ENCODE peak calls at places on chromosome 1, in six cellular contexts. One of them, this sample, is unnamed.

GRCh38 chr1:61742620-61743431 is 546 bp downstream of the PATJ start:
- DNase-seq in A673: peak
- DNase-seq in right atrium auricular region: no peak
- DNase-seq in psoas muscle: peak
- DNase-seq in CD4-positive, alpha-beta T cell: no peak
- DNase-seq in hepatocyte: peak
- DNase-seq in this sample: peak

GRCh38 chr1:208219659-208220282 is 24.4 kb downstream of the PLXNA2 start:
- DNase-seq in psoas muscle: peak
- DNase-seq in right atrium auricular region: peak
- DNase-seq in A673: no peak
- DNase-seq in CD4-positive, alpha-beta T cell: no peak
- DNase-seq in hepatocyte: no peak
- DNase-seq in this sample: peak

GRCh38 chr1:67741121-67741520 is 56.1 kb downstream of the GADD45A start:
- DNase-seq in psoas muscle: no peak
- DNase-seq in right atrium auricular region: no peak
- DNase-seq in CD4-positive, alpha-beta T cell: no peak
- DNase-seq in A673: no peak
- DNase-seq in hepatocyte: peak
- DNase-seq in this sample: no peak

GRCh38 chr1:103859721-103860120 is 110.0 kb downstream of the AMY1C start:
- DNase-seq in CD4-positive, alpha-beta T cell: no peak
- DNase-seq in A673: no peak
- DNase-seq in right atrium auricular region: no peak
- DNase-seq in psoas muscle: no peak
- DNase-seq in hepatocyte: no peak
- DNase-seq in this sample: peak

GRCh38 chr1:32221980-32222751 is at the start of the genes EIF3I and TMEM234:
- DNase-seq in CD4-positive, alpha-beta T cell: peak
- DNase-seq in A673: peak
- DNase-seq in psoas muscle: peak
- DNase-seq in hepatocyte: peak
- DNase-seq in right atrium auricular region: peak
- DNase-seq in this sample: no peak

GRCh38 chr1:225426395-225427248 is 1.2 kb downstream of the LBR start:
- DNase-seq in hepatocyte: peak
- DNase-seq in A673: peak
- DNase-seq in psoas muscle: peak
- DNase-seq in right atrium auricular region: no peak
- DNase-seq in CD4-positive, alpha-beta T cell: no peak
- DNase-seq in this sample: peak

GRCh38 chr1:102838016-102838415 is 270.3 kb downstream of the COL11A1 start:
- DNase-seq in psoas muscle: no peak
- DNase-seq in hepatocyte: no peak
- DNase-seq in A673: no peak
- DNase-seq in right atrium auricular region: no peak
- DNase-seq in CD4-positive, alpha-beta T cell: no peak
- DNase-seq in this sample: peak

GRCh38 chr1:215606564-215607168 is 39.6 kb downstream of the KCTD3 start:
- DNase-seq in psoas muscle: no peak
- DNase-seq in A673: peak
- DNase-seq in CD4-positive, alpha-beta T cell: no peak
- DNase-seq in hepatocyte: peak
- DNase-seq in right atrium auricular region: no peak
- DNase-seq in this sample: no peak

GRCh38 chr1:91792393-91793032 is 93.4 kb downstream of the TGFBR3 start:
- DNase-seq in right atrium auricular region: no peak
- DNase-seq in hepatocyte: no peak
- DNase-seq in A673: peak
- DNase-seq in CD4-positive, alpha-beta T cell: no peak
- DNase-seq in psoas muscle: no peak
- DNase-seq in this sample: no peak

GRCh38 chr1:239219679-239220078 is 166.7 kb upstream of the CHRM3 start:
- DNase-seq in right atrium auricular region: no peak
- DNase-seq in hepatocyte: no peak
- DNase-seq in A673: no peak
- DNase-seq in psoas muscle: no peak
- DNase-seq in CD4-positive, alpha-beta T cell: no peak
- DNase-seq in this sample: no peak

GRCh38 chr1:1120866-1121563 is 5.1 kb upstream of the C1orf159 start:
- DNase-seq in right atrium auricular region: no peak
- DNase-seq in A673: no peak
- DNase-seq in psoas muscle: no peak
- DNase-seq in CD4-positive, alpha-beta T cell: no peak
- DNase-seq in hepatocyte: no peak
- DNase-seq in this sample: no peak

GRCh38 chr1:231720652-231721325 is 94.2 kb downstream of the DISC1 start:
- DNase-seq in CD4-positive, alpha-beta T cell: no peak
- DNase-seq in psoas muscle: no peak
- DNase-seq in right atrium auricular region: no peak
- DNase-seq in A673: no peak
- DNase-seq in hepatocyte: no peak
- DNase-seq in this sample: no peak

GRCh38 chr1:68725353-68725752 is 228.5 kb upstream of the DEPDC1 start:
- DNase-seq in hepatocyte: peak
- DNase-seq in right atrium auricular region: no peak
- DNase-seq in psoas muscle: no peak
- DNase-seq in A673: peak
- DNase-seq in CD4-positive, alpha-beta T cell: no peak
- DNase-seq in this sample: peak

GRCh38 chr1:178470411-178470960 is 26.3 kb downstream of the CLEC20A start:
- DNase-seq in hepatocyte: peak
- DNase-seq in right atrium auricular region: no peak
- DNase-seq in CD4-positive, alpha-beta T cell: no peak
- DNase-seq in A673: no peak
- DNase-seq in psoas muscle: no peak
- DNase-seq in this sample: peak

GRCh38 chr1:162016616-162017015 is 7.1 kb downstream of the OLFML2B start:
- DNase-seq in CD4-positive, alpha-beta T cell: no peak
- DNase-seq in psoas muscle: no peak
- DNase-seq in hepatocyte: no peak
- DNase-seq in A673: no peak
- DNase-seq in right atrium auricular region: no peak
- DNase-seq in this sample: peak

GRCh38 chr1:232990729-232991128 is 40.3 kb downstream of the NTPCR start:
- DNase-seq in psoas muscle: no peak
- DNase-seq in CD4-positive, alpha-beta T cell: no peak
- DNase-seq in A673: no peak
- DNase-seq in hepatocyte: no peak
- DNase-seq in right atrium auricular region: no peak
- DNase-seq in this sample: no peak

GRCh38 chr1:33168556-33169289 is 13.1 kb downstream of the TRIM62 start:
- DNase-seq in CD4-positive, alpha-beta T cell: no peak
- DNase-seq in A673: no peak
- DNase-seq in right atrium auricular region: no peak
- DNase-seq in psoas muscle: no peak
- DNase-seq in hepatocyte: no peak
- DNase-seq in this sample: no peak

GRCh38 chr1:37083551-37084119 is 49.3 kb upstream of the GRIK3 start:
- DNase-seq in hepatocyte: no peak
- DNase-seq in psoas muscle: no peak
- DNase-seq in CD4-positive, alpha-beta T cell: no peak
- DNase-seq in A673: no peak
- DNase-seq in right atrium auricular region: no peak
- DNase-seq in this sample: no peak

GRCh38 chr1:97930472-97930871 is 9.6 kb upstream of the DPYD start:
- DNase-seq in hepatocyte: no peak
- DNase-seq in right atrium auricular region: no peak
- DNase-seq in A673: no peak
- DNase-seq in CD4-positive, alpha-beta T cell: no peak
- DNase-seq in psoas muscle: no peak
- DNase-seq in this sample: no peak

GRCh38 chr1:168582690-168583325 is 6.4 kb downstream of the XCL1 start:
- DNase-seq in right atrium auricular region: no peak
- DNase-seq in psoas muscle: no peak
- DNase-seq in CD4-positive, alpha-beta T cell: no peak
- DNase-seq in A673: no peak
- DNase-seq in hepatocyte: no peak
- DNase-seq in this sample: no peak

GRCh38 chr1:63864224-63864623 is 90.4 kb downstream of the ROR1 start:
- DNase-seq in psoas muscle: no peak
- DNase-seq in hepatocyte: no peak
- DNase-seq in right atrium auricular region: no peak
- DNase-seq in CD4-positive, alpha-beta T cell: no peak
- DNase-seq in A673: no peak
- DNase-seq in this sample: peak

DNA sequence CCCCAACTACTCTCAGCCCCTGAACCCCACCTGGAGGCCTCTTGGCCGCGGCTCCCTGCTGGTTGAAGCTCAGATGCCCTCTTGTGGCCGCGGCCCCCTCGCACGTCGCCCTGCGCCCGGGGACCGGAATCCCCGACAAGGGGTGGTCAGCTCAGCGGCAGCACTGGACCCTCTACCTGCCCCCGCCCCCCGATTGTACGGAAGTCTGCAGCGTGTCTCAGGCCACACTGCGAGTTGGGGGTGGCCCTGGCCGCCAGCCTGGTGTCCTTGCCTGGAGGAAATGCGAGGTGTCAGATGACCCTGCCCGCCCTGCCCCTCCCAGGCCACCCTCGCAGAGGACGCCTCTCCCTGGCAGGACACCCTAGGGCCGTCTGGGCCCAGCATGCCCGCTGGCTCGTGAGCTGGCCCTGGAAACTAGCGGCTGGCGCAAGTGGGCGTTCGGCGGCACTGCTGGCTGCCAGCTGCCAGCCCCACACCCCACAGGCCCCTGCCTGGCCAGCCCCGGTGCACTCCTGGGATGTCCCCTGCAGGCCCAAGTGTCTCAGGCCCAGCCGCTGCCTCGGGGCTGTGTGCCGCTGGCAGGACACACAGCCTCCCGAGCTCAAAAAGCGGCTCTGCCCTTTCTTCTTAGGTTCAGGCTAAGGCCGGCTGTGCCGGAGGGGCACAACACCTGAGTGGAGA is 60.8 kb downstream of the EDN2 start:
- DNase-seq in A673: no peak
- DNase-seq in psoas muscle: peak
- DNase-seq in hepatocyte: no peak
- DNase-seq in CD4-positive, alpha-beta T cell: no peak
- DNase-seq in right atrium auricular region: no peak
- DNase-seq in this sample: no peak
- TF ChIP-seq CTCF in A673: no peak
- TF ChIP-seq CTCF in psoas muscle: peak
- TF ChIP-seq CTCF in hepatocyte: peak
- TF ChIP-seq CTCF in CD4-positive, alpha-beta T cell: no peak
- TF ChIP-seq CTCF in right atrium auricular region: no peak
- TF ChIP-seq CTCF in this sample: peak

DNA sequence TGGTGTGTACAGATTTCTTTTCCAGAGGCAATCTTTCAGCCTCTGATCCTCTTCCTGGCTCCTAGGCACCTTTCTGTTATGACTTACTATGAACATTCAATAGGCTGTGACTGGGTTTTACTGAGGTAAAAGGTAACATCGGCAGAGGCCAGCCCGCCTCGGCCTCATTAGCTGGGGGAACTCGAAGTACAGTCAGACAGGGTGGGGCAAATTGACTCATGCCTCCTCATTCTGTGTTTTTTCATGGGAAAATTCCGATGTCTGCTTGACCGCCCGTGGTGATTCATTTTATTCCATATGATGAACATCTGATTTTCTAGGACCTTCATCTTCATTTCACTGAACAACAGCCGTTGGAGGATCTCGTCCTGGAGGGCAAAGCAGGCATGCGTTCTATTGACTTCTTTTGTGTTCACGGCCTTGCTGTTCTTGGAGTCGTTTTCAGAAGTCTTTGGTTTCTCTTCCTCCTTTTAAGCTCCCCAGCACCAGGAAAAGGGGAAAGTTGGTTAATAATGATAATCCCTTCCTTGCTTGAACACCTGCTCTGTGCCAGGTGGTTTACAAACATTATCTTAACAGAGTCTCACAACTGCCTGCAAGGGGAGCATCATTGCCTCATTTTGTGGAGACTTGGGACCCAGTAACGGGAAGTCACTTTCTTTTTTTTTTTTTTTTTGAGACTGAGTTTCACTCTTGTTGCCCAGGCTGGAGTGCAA is 4.8 kb downstream of the TEX46 start:
- DNase-seq in CD4-positive, alpha-beta T cell: no peak
- DNase-seq in A673: no peak
- DNase-seq in hepatocyte: peak
- DNase-seq in psoas muscle: no peak
- DNase-seq in right atrium auricular region: no peak
- DNase-seq in this sample: peak
- H3K27ac ChIP-seq in CD4-positive, alpha-beta T cell: no peak
- H3K27ac ChIP-seq in A673: no peak
- H3K27ac ChIP-seq in hepatocyte: no peak
- H3K27ac ChIP-seq in psoas muscle: peak
- H3K27ac ChIP-seq in right atrium auricular region: no peak
- H3K27ac ChIP-seq in this sample: peak

GRCh38 chr1:241639040-241639652 is 1.0 kb downstream of the CHML start:
- DNase-seq in A673: peak
- DNase-seq in CD4-positive, alpha-beta T cell: no peak
- DNase-seq in hepatocyte: no peak
- DNase-seq in psoas muscle: no peak
- DNase-seq in right atrium auricular region: no peak
- DNase-seq in this sample: no peak
- TF ChIP-seq CTCF in A673: no peak
- TF ChIP-seq CTCF in CD4-positive, alpha-beta T cell: no peak
- TF ChIP-seq CTCF in hepatocyte: no peak
- TF ChIP-seq CTCF in psoas muscle: no peak
- TF ChIP-seq CTCF in right atrium auricular region: no peak
- TF ChIP-seq CTCF in this sample: no peak

GRCh38 chr1:119483441-119484200 is 23.4 kb upstream of the HSD3B1 start:
- DNase-seq in CD4-positive, alpha-beta T cell: no peak
- DNase-seq in psoas muscle: no peak
- DNase-seq in right atrium auricular region: no peak
- DNase-seq in A673: no peak
- DNase-seq in hepatocyte: no peak
- DNase-seq in this sample: no peak

GRCh38 chr1:119482517-119483425 is 24.2 kb upstream of the HSD3B1 start:
- DNase-seq in hepatocyte: no peak
- DNase-seq in CD4-positive, alpha-beta T cell: no peak
- DNase-seq in A673: no peak
- DNase-seq in right atrium auricular region: no peak
- DNase-seq in psoas muscle: no peak
- DNase-seq in this sample: no peak

GRCh38 chr1:119477710-119478109 is 29.3 kb upstream of the HSD3B1 start:
- DNase-seq in right atrium auricular region: no peak
- DNase-seq in psoas muscle: no peak
- DNase-seq in CD4-positive, alpha-beta T cell: no peak
- DNase-seq in hepatocyte: no peak
- DNase-seq in A673: no peak
- DNase-seq in this sample: no peak

GRCh38 chr1:119481951-119482350 is 25.1 kb upstream of the HSD3B1 start:
- DNase-seq in CD4-positive, alpha-beta T cell: no peak
- DNase-seq in psoas muscle: no peak
- DNase-seq in right atrium auricular region: no peak
- DNase-seq in A673: no peak
- DNase-seq in hepatocyte: no peak
- DNase-seq in this sample: no peak

DNA sequence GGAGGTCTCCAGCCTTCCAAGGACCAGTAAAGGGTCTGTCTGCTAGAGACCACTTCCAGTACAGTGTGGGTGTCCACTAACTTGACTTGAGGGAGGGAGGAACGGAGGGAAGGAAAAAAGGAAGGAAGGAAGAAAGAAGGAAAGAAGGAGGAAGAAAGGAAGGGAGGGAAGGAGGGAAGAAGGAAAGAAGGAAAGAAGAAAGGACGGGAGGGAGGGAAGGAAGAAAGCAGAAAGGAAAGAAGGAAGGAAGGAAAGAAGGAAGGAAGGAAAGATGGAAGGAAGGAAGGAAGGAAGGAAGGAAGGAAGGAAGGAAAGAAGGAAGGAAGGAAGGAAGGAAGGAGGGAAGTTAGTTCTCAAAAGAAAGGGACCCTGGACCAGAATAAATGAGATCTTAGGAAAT is 26.8 kb upstream of the HSD3B1 start:
- DNase-seq in hepatocyte: no peak
- DNase-seq in A673: no peak
- DNase-seq in psoas muscle: no peak
- DNase-seq in CD4-positive, alpha-beta T cell: no peak
- DNase-seq in right atrium auricular region: no peak
- DNase-seq in this sample: no peak
- H3K27ac ChIP-seq in hepatocyte: no peak
- H3K27ac ChIP-seq in A673: no peak
- H3K27ac ChIP-seq in psoas muscle: no peak
- H3K27ac ChIP-seq in CD4-positive, alpha-beta T cell: no peak
- H3K27ac ChIP-seq in right atrium auricular region: no peak
- H3K27ac ChIP-seq in this sample: no peak

This sample was measured in foreskin keratinocyte.